ENCODE peak calls at places on chromosomes 2 and 18, in four cellular contexts. One of them, this sample, is unnamed.

GRCh38 chr2:233799716-233800115 is 21.6 kb downstream of the MROH2A start:
- DNase-seq in WERI-Rb-1: no peak
- DNase-seq in epithelial cell of proximal tubule: no peak
- DNase-seq in NCI-H2081: no peak
- DNase-seq in this sample: no peak

GRCh38 chr2:75605770-75606535 is 40.6 kb upstream of the MRPL19 start:
- DNase-seq in WERI-Rb-1: no peak
- DNase-seq in epithelial cell of proximal tubule: peak
- DNase-seq in NCI-H2081: no peak
- DNase-seq in this sample: no peak

GRCh38 chr2:240463866-240464481 is 28.5 kb downstream of the GPC1 start:
- DNase-seq in WERI-Rb-1: no peak
- DNase-seq in NCI-H2081: no peak
- DNase-seq in epithelial cell of proximal tubule: no peak
- DNase-seq in this sample: no peak

GRCh38 chr2:159126653-159127052 is 158.2 kb downstream of the TANC1 start:
- DNase-seq in WERI-Rb-1: no peak
- DNase-seq in NCI-H2081: no peak
- DNase-seq in epithelial cell of proximal tubule: no peak
- DNase-seq in this sample: no peak

GRCh38 chr2:167599228-167599627 is 648.2 kb downstream of the STK39 start:
- DNase-seq in WERI-Rb-1: no peak
- DNase-seq in NCI-H2081: no peak
- DNase-seq in epithelial cell of proximal tubule: no peak
- DNase-seq in this sample: no peak

GRCh38 chr2:38572167-38572566 is 30.6 kb downstream of the HNRNPLL start:
- DNase-seq in WERI-Rb-1: no peak
- DNase-seq in NCI-H2081: no peak
- DNase-seq in epithelial cell of proximal tubule: peak
- DNase-seq in this sample: no peak

GRCh38 chr2:223952280-223952968 is 4.8 kb upstream of the MRPL44 start:
- DNase-seq in WERI-Rb-1: peak
- DNase-seq in NCI-H2081: no peak
- DNase-seq in epithelial cell of proximal tubule: no peak
- DNase-seq in this sample: no peak

GRCh38 chr2:220469201-220469600 is 841.8 kb downstream of the SLC4A3 start:
- DNase-seq in WERI-Rb-1: no peak
- DNase-seq in NCI-H2081: no peak
- DNase-seq in epithelial cell of proximal tubule: no peak
- DNase-seq in this sample: no peak

GRCh38 chr18:79774111-79774510 is 23.6 kb upstream of the KCNG2 start:
- DNase-seq in WERI-Rb-1: no peak
- DNase-seq in NCI-H2081: no peak
- DNase-seq in epithelial cell of proximal tubule: no peak
- DNase-seq in this sample: no peak

GRCh38 chr2:142223309-142223708 is 92.5 kb upstream of the LRP1B start:
- DNase-seq in WERI-Rb-1: no peak
- DNase-seq in epithelial cell of proximal tubule: no peak
- DNase-seq in NCI-H2081: no peak
- DNase-seq in this sample: no peak

GRCh38 chr2:65436169-65436824 is 3.9 kb upstream of the SPRED2 start:
- DNase-seq in epithelial cell of proximal tubule: no peak
- DNase-seq in NCI-H2081: peak
- DNase-seq in WERI-Rb-1: peak
- DNase-seq in this sample: peak

GRCh38 chr2:108634591-108635160 is 84.6 kb upstream of the RANBP2 start:
- DNase-seq in epithelial cell of proximal tubule: no peak
- DNase-seq in WERI-Rb-1: no peak
- DNase-seq in NCI-H2081: no peak
- DNase-seq in this sample: no peak

GRCh38 chr2:58533376-58533775 is 292.3 kb upstream of the FANCL start:
- DNase-seq in NCI-H2081: no peak
- DNase-seq in epithelial cell of proximal tubule: no peak
- DNase-seq in WERI-Rb-1: no peak
- DNase-seq in this sample: peak

GRCh38 chr2:170013802-170014551 is 164.0 kb upstream of the MYO3B start:
- DNase-seq in WERI-Rb-1: peak
- DNase-seq in NCI-H2081: no peak
- DNase-seq in epithelial cell of proximal tubule: no peak
- DNase-seq in this sample: no peak

GRCh38 chr18:21444465-21445023 is 156.0 kb downstream of the ESCO1 start:
- DNase-seq in NCI-H2081: peak
- DNase-seq in WERI-Rb-1: peak
- DNase-seq in epithelial cell of proximal tubule: no peak
- DNase-seq in this sample: peak

GRCh38 chr2:54360055-54360792 is 95.9 kb upstream of the SPTBN1 start:
- DNase-seq in WERI-Rb-1: no peak
- DNase-seq in NCI-H2081: no peak
- DNase-seq in epithelial cell of proximal tubule: no peak
- DNase-seq in this sample: no peak

GRCh38 chr2:213306320-213306942 is 22.2 kb downstream of the SPAG16 start:
- DNase-seq in NCI-H2081: no peak
- DNase-seq in epithelial cell of proximal tubule: no peak
- DNase-seq in WERI-Rb-1: no peak
- DNase-seq in this sample: no peak

GRCh38 chr2:31736695-31737454 is 156.1 kb upstream of the SRD5A2 start:
- DNase-seq in WERI-Rb-1: no peak
- DNase-seq in epithelial cell of proximal tubule: no peak
- DNase-seq in NCI-H2081: no peak
- DNase-seq in this sample: peak

GRCh38 chr18:77067315-77068061 is 65.1 kb downstream of the MBP start:
- DNase-seq in WERI-Rb-1: no peak
- DNase-seq in NCI-H2081: no peak
- DNase-seq in epithelial cell of proximal tubule: peak
- DNase-seq in this sample: no peak

GRCh38 chr2:68420254-68420910 is 46.7 kb downstream of the FBXO48 start:
- DNase-seq in epithelial cell of proximal tubule: no peak
- DNase-seq in NCI-H2081: no peak
- DNase-seq in WERI-Rb-1: no peak
- DNase-seq in this sample: no peak

GRCh38 chr2:46045888-46046287 is 251.3 kb upstream of the EPAS1 start:
- DNase-seq in NCI-H2081: no peak
- DNase-seq in WERI-Rb-1: no peak
- DNase-seq in epithelial cell of proximal tubule: no peak
- DNase-seq in this sample: no peak

GRCh38 chr2:142586693-142587432 is 290.6 kb upstream of the KYNU start:
- DNase-seq in WERI-Rb-1: no peak
- DNase-seq in NCI-H2081: no peak
- DNase-seq in epithelial cell of proximal tubule: peak
- DNase-seq in this sample: no peak

GRCh38 chr2:181977661-181978350 is 7.8 kb upstream of the PPP1R1C start:
- DNase-seq in WERI-Rb-1: no peak
- DNase-seq in NCI-H2081: no peak
- DNase-seq in epithelial cell of proximal tubule: no peak
- DNase-seq in this sample: no peak

GRCh38 chr2:36951574-36951973 is 14.8 kb downstream of the STRN start:
- DNase-seq in WERI-Rb-1: no peak
- DNase-seq in NCI-H2081: no peak
- DNase-seq in epithelial cell of proximal tubule: no peak
- DNase-seq in this sample: no peak

GRCh38 chr2:218568190-218569037 is at the start of the genes CNOT9 and USP37:
- DNase-seq in NCI-H2081: peak
- DNase-seq in WERI-Rb-1: peak
- DNase-seq in epithelial cell of proximal tubule: peak
- DNase-seq in this sample: peak

GRCh38 chr2:100383306-100383705 is 34.2 kb downstream of the CHST10 start:
- DNase-seq in epithelial cell of proximal tubule: no peak
- DNase-seq in WERI-Rb-1: no peak
- DNase-seq in NCI-H2081: no peak
- DNase-seq in this sample: no peak

GRCh38 chr2:136019304-136019703 is 33.9 kb upstream of the DARS1 start:
- DNase-seq in WERI-Rb-1: no peak
- DNase-seq in epithelial cell of proximal tubule: no peak
- DNase-seq in NCI-H2081: no peak
- DNase-seq in this sample: no peak

GRCh38 chr2:26840937-26841610 is 6.9 kb upstream of the DPYSL5 start:
- DNase-seq in WERI-Rb-1: peak
- DNase-seq in epithelial cell of proximal tubule: no peak
- DNase-seq in NCI-H2081: no peak
- DNase-seq in this sample: peak

GRCh38 chr18:27136208-27136535 is 48.9 kb downstream of the CHST9 start:
- DNase-seq in NCI-H2081: no peak
- DNase-seq in WERI-Rb-1: no peak
- DNase-seq in epithelial cell of proximal tubule: peak
- DNase-seq in this sample: no peak